ENCODE peak calls at places on chromosomes 12 and 14, in five cellular contexts. I is A673, C is adrenal gland, T is GM12878, O is tibial artery. L is an unnamed sample.

GRCh38 chr12:46964496-46965098 is 114.8 kb upstream of the PCED1B start:
- DNase-seq in I (no peak), O (no peak), T (no peak), C (no peak), L (no peak)

GRCh38 chr12:57609781-57610552 is 1.3 kb upstream of the ARHGEF25 start:
- DNase-seq in I (no peak), O (peak), C (no peak), T (no peak), L (peak)

GRCh38 chr12:121128908-121129704 is 3.6 kb upstream of the P2RX7 start:
- DNase-seq in C (peak), T (peak), I (peak), O (peak), L (peak)

GRCh38 chr14:77044776-77045569 is 16.5 kb upstream of the IRF2BPL start:
- DNase-seq in I (no peak), T (no peak), O (no peak), C (no peak), L (no peak)

GRCh38 chr14:50360093-50360492 is 36.6 kb downstream of the CDKL1 start:
- DNase-seq in C (no peak), I (no peak), O (no peak), T (no peak), L (no peak)

GRCh38 chr12:52280319-52280795 is 5.9 kb downstream of the KRT86 start:
- DNase-seq in C (no peak), I (peak), O (peak), T (no peak), L (peak)

GRCh38 chr14:21647380-21647779 is 6.3 kb upstream of the OR4E2 start:
- DNase-seq in O (no peak), I (peak), C (no peak), T (no peak), L (no peak)

GRCh38 chr14:52949711-52950409 is 990 bp downstream of the FERMT2 start:
- DNase-seq in C (no peak), I (peak), T (no peak), O (peak), L (no peak)

GRCh38 chr14:76741074-76741473 is 20.2 kb upstream of the VASH1 start:
- DNase-seq in I (no peak), O (no peak), C (no peak), T (no peak), L (no peak)

GRCh38 chr12:124734224-124734788 is 129.4 kb downstream of the SCARB1 start:
- DNase-seq in C (no peak), T (no peak), I (peak), O (peak), L (no peak)

GRCh38 chr12:47766496-47767196 is 6.4 kb upstream of the SLC48A1 start:
- DNase-seq in T (no peak), C (no peak), I (no peak), O (no peak), L (no peak)

GRCh38 chr12:1830981-1831930 is 10.9 kb downstream of the LRTM2 start:
- DNase-seq in O (no peak), I (no peak), T (no peak), C (peak), L (no peak)

GRCh38 chr12:104180389-104180788 is 35.2 kb upstream of the TXNRD1 start:
- DNase-seq in C (no peak), T (no peak), O (no peak), I (no peak), L (no peak)

GRCh38 chr12:104182621-104183378 is 32.8 kb upstream of the TXNRD1 start:
- DNase-seq in I (no peak), O (no peak), C (no peak), T (no peak), L (no peak)

GRCh38 chr12:104181313-104181712 is 34.3 kb upstream of the TXNRD1 start:
- DNase-seq in I (no peak), C (no peak), O (no peak), T (no peak), L (no peak)

GRCh38 chr12:104183443-104183842 is 32.1 kb upstream of the TXNRD1 start:
- DNase-seq in O (no peak), T (no peak), I (no peak), C (no peak), L (no peak)

DNA sequence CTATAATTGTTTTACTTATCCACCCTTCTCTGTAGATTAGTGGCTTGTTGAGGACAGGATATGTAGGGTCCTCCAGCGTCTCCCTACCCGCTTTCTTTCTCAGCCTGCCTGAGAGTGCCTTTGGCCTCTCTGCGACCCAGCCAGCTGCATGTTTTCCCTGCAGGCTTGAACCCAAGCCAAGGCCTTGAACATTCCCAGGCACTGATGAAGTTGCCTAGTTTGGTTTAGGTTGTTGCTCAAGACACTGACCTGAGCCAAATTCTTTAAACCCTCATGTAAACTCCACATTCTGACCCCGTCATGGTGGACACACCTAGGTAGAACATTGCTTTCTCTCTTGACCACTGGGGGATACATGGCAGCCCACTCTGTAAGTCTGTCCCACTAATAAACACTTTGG is 33.4 kb upstream of the TXNRD1 start:
- DNase-seq in T (no peak), I (no peak), O (peak), C (peak), L (peak)
- H3K27ac ChIP-seq in T (no peak), I (no peak), O (peak), C (peak), L (peak)

DNA sequence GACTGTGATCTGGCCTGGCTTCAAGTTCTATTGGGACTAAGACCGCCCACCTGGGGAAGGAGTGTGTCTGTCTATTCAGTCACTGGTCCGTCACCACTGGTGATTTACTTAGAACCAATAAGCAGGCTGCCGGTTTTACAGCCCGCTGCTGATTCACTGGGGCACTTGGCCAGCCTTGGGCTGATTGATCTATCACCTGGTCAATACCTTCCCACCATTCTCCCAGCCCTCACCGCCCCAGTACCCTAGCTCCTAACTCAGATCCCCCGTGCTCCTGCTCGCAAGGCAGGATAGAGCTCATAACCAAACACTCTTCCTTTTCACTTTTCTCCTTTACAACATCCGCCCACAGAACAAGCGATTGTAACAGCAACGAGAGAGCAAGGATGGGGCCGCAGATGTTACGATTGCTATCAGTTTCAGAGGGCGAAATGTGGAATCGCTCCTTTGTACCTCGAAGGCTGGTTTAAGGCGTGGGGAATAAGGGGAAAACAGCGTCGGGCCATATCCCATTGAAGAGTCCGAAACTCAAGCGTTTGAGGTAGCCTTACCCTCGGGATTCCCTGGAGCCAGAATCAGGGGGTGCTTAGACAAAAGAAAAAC is 672 bp downstream of the RDH11 start:
- DNase-seq in T (peak), C (peak), O (peak), I (peak), L (no peak)
- TF ChIP-seq CTCF in T (no peak), C (no peak), O (no peak), I (no peak), L (no peak)

GRCh38 chr12:55704824-55705780 is 2.6 kb downstream of the ITGA7 start:
- DNase-seq in O (peak), T (no peak), I (no peak), C (no peak), L (no peak)
- H3K27ac ChIP-seq in O (peak), T (no peak), I (no peak), C (no peak), L (peak)

GRCh38 chr12:122939151-122939550 is 27.1 kb downstream of the ABCB9 start:
- DNase-seq in O (no peak), T (no peak), C (no peak), I (no peak), L (no peak)

GRCh38 chr12:122945047-122945592 is 21.1 kb downstream of the ABCB9 start:
- DNase-seq in C (no peak), T (no peak), O (no peak), I (no peak), L (no peak)

GRCh38 chr12:122943196-122943595 is 23.1 kb downstream of the ABCB9 start:
- DNase-seq in C (no peak), T (no peak), I (no peak), O (no peak), L (no peak)

GRCh38 chr12:122944588-122944987 is 21.7 kb downstream of the ABCB9 start:
- DNase-seq in T (no peak), C (no peak), I (no peak), O (no peak), L (no peak)

GRCh38 chr12:122942609-122943008 is 23.7 kb downstream of the ABCB9 start:
- DNase-seq in O (no peak), I (no peak), T (no peak), C (no peak), L (no peak)
- TF ChIP-seq CTCF in O (no peak), I (no peak), T (no peak), C (no peak), L (no peak)

GRCh38 chr12:32107376-32108267 is 975 bp downstream of the BICD1 start:
- DNase-seq in I (peak), C (peak), T (no peak), O (no peak), L (no peak)
- H3K27ac ChIP-seq in I (peak), C (peak), T (peak), O (peak), L (peak)